ENCODE peak calls at places on chromosome 3, in five cellular contexts. Z is Panc1; C is pancreas; O is neural progenitor cell; B is CD8-positive, alpha-beta memory T cell. A is an unnamed sample. For H3K9me3 and H3K4me1, the result is how much of the 10 kb centered on the place peaks cover.

GRCh38 chr3:32399030-32399620 is 7.5 kb downstream of the CMTM7 start:
- DNase-seq in O (peak), Z (no peak), B (peak), C (no peak), A (peak)

GRCh38 chr3:146682176-146682575 is 77.0 kb upstream of the PLSCR5 start:
- DNase-seq in Z (no peak), C (no peak), O (no peak), B (no peak), A (no peak)

GRCh38 chr3:117278424-117279190 is 569.0 kb downstream of the TUSC7 start:
- DNase-seq in O (no peak), Z (peak), B (no peak), C (peak), A (no peak)

GRCh38 chr3:72482589-72483249 is 365.5 kb downstream of the SHQ1 start:
- DNase-seq in O (no peak), Z (no peak), C (peak), B (peak), A (peak)

GRCh38 chr3:54622688-54623087 is 305.2 kb downstream of the LRTM1 start:
- DNase-seq in Z (no peak), O (no peak), B (no peak), C (no peak), A (no peak)

GRCh38 chr3:30643763-30644462 is 37.5 kb downstream of the TGFBR2 start:
- DNase-seq in O (no peak), B (peak), C (no peak), Z (no peak), A (peak)

GRCh38 chr3:138371070-138371950 is 22.9 kb downstream of the MRAS start:
- DNase-seq in Z (no peak), B (no peak), C (no peak), O (peak), A (no peak)

GRCh38 chr3:69791919-69792399 is 52.7 kb downstream of the MITF start:
- DNase-seq in B (no peak), Z (no peak), C (no peak), O (no peak), A (no peak)

GRCh38 chr3:32551087-32551486 is 19.6 kb downstream of the DYNC1LI1 start:
- DNase-seq in C (no peak), B (no peak), Z (no peak), O (no peak), A (no peak)

GRCh38 chr3:23442598-23443383 is 239.7 kb downstream of the UBE2E2 start:
- DNase-seq in Z (no peak), O (no peak), C (no peak), B (no peak), A (peak)

GRCh38 chr3:14549256-14549931 is 9.3 kb upstream of the GRIP2 start:
- DNase-seq in C (no peak), B (no peak), O (no peak), Z (no peak), A (no peak)

GRCh38 chr3:48140284-48140683 is 47.9 kb downstream of the CDC25A start:
- DNase-seq in B (no peak), Z (no peak), O (no peak), C (no peak), A (no peak)

GRCh38 chr3:85560088-85560790 is 601.5 kb downstream of the CADM2 start:
- DNase-seq in O (no peak), C (no peak), Z (no peak), B (no peak), A (no peak)

GRCh38 chr3:194548346-194549321 is 61.8 kb upstream of the ATP13A3 start:
- DNase-seq in C (no peak), Z (no peak), O (no peak), B (no peak), A (no peak)

GRCh38 chr3:8441969-8442559 is 59.6 kb upstream of the LMCD1 start:
- DNase-seq in C (no peak), B (no peak), Z (no peak), O (peak), A (no peak)

GRCh38 chr3:104279617-104280016 is 1087.1 kb upstream of the ALCAM start:
- DNase-seq in C (no peak), B (no peak), O (no peak), Z (no peak), A (peak)
- H3K9me3 ChIP-seq in C (under half), B (under half), O (under half), Z (under half), A (under half)

GRCh38 chr3:149551500-149551899 is 77.0 kb downstream of the TM4SF4 start:
- DNase-seq in B (no peak), C (no peak), Z (no peak), O (no peak), A (no peak)
- H3K4me1 ChIP-seq in B (under half), C (under half), Z (half or more), O (under half), A (under half)

DNA sequence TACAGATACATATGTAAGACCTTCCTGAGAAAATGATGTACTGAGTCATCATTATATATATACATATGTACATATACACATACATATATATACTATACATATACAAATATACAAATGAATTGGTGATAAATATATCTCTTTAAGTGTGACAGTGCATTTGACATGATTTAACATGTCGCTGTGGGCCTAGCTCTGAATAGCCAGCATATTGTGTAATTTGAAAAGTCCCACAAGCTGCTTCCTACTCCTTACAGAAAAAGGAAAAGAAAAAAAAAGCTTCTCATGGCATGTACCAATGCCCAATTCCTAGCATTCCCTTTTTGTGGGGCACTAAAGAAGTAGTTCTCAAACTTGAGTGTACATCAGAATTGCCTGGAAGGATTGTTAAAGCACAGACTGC is 208.0 kb upstream of the UMPS start:
- DNase-seq in C (no peak), O (no peak), B (no peak), Z (no peak), A (no peak)
- H3K27ac ChIP-seq in C (no peak), O (no peak), B (no peak), Z (no peak), A (no peak)

DNA sequence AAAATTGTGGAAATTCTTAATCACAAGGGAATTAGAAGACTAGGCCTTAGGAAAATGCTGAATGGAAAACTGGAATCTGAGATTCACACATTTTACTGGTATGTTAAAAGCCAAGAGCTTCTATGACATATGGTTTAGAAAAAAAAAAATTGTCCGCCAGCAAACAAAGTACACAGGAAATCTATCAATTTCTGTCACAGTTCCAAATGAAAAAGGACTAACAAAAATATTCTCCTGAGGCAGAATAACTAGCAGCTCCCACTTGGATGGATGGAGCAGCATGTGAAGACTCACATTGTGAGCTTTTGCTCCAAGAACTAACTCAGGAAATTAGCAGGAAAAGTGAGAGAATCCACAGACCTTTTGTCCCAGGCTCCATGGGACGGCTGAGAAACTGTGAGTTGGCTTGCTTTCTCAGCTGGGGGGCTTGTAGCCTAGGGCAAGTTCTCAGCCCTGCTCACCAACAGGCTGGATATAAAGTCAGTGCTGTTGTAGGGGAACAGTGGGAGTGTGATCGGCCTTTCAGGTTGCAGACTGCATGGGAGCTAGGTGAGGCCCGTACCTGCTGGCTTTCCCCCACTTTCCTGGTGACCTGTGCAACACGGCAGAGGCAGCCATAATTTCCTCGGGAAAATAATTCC is 731.1 kb upstream of the SGO1 start:
- DNase-seq in C (no peak), B (no peak), O (no peak), Z (no peak), A (no peak)
- H3K9me3 ChIP-seq in C (under half), B (under half), O (under half), Z (under half), A (under half)

GRCh38 chr3:134809412-134810051 is 14.5 kb downstream of the EPHB1 start:
- DNase-seq in C (no peak), B (no peak), O (peak), Z (no peak), A (no peak)

GRCh38 chr3:134804508-134805480 is 9.7 kb downstream of the EPHB1 start:
- DNase-seq in Z (no peak), O (no peak), B (no peak), C (no peak), A (no peak)

GRCh38 chr3:134808835-134809234 is 13.8 kb downstream of the EPHB1 start:
- DNase-seq in B (no peak), Z (no peak), O (no peak), C (no peak), A (no peak)

GRCh38 chr3:134810052-134810435 is 15.0 kb downstream of the EPHB1 start:
- DNase-seq in Z (no peak), O (no peak), C (no peak), B (no peak), A (no peak)

DNA sequence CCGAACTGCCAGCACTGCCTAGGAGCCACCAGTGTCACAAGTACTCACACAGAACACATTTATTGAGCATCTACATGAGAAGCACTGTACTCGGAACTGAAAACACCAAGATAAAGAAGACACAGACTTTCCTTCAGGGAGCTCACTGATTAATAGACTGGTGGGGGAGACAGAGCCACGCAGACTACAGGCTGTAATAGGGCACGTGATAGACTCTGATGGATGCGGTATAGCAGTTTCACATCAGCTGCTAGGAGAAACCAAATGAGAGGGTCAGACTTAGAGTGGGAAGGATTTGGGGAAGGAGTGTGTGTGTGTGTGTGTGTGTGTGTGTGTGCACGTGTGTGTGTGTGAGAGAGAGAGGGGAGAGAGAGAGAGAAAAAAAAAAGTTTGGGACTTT is 12.1 kb downstream of the EPHB1 start:
- DNase-seq in C (no peak), B (no peak), O (no peak), Z (no peak), A (no peak)
- H3K4me1 ChIP-seq in C (under half), B (under half), O (under half), Z (under half), A (under half)

A was measured in CD4-positive, alpha-beta memory T cell.